ENCODE peak calls at places on chromosomes 16 and 17, in six cellular contexts. H is stimulated activated naive CD8-positive, alpha-beta T cell treated with anti-CD3 and anti-CD28 coated beads, Interleukin-15, Interleukin-2, amounts not matched to agents 100 U/mL and 50 U/mL, for 24 hours; T is NCI-H774; Y is GM10248; P is astrocyte of the spinal cord; D is NCI-H69. K is an unnamed sample.

GRCh38 chr16:85448557-85449194 is 164.4 kb upstream of the GSE1 start:
- DNase-seq in D (peak; percentile 96), T (peak; percentile 78), P (no peak), H (peak; percentile 27), Y (no peak), K (peak; percentile 97)

GRCh38 chr16:47574091-47575054 is 113.2 kb downstream of the PHKB start:
- DNase-seq in Y (peak; percentile 18), T (no peak), D (peak; percentile 33), H (peak; percentile 15), P (peak; percentile 74), K (no peak)

GRCh38 chr17:79612468-79613194 is 1.8 kb upstream of the RBFOX3 start:
- DNase-seq in T (peak; percentile 51), D (peak; percentile 43), H (peak; percentile 78), Y (peak; percentile 74), P (no peak), K (no peak)

GRCh38 chr17:64788286-64789060 is 126.4 kb upstream of the SMURF2 start:
- DNase-seq in T (no peak), P (no peak), D (no peak), Y (no peak), H (no peak), K (no peak)

GRCh38 chr17:8153550-8153956 is 1.3 kb upstream of the PER1 start:
- DNase-seq in D (peak; percentile 24), Y (no peak), T (no peak), H (peak; percentile 77), P (peak; percentile 97), K (no peak)

GRCh38 chr16:20094157-20094556 is 20.5 kb upstream of the GPR139 start:
- DNase-seq in D (no peak), T (no peak), P (no peak), H (no peak), Y (no peak), K (no peak)

GRCh38 chr17:53148058-53148457 is 674.7 kb upstream of the KIF2B start:
- DNase-seq in P (no peak), Y (no peak), T (no peak), H (no peak), D (no peak), K (no peak)

GRCh38 chr16:30887927-30888326 is 6.0 kb downstream of the BCL7C start:
- DNase-seq in P (no peak), D (no peak), Y (no peak), T (no peak), H (no peak), K (no peak)

GRCh38 chr16:64478258-64478906 is 643.5 kb downstream of the CDH11 start:
- DNase-seq in T (no peak), H (no peak), Y (no peak), D (no peak), P (peak; percentile 91), K (no peak)

GRCh38 chr16:89119661-89120141 is 26.0 kb downstream of the ACSF3 start:
- DNase-seq in P (no peak), T (no peak), Y (no peak), H (no peak), D (no peak), K (no peak)

GRCh38 chr16:30628628-30629342 is 18.6 kb upstream of the ZNF689 start:
- DNase-seq in Y (peak; percentile 73), P (peak; percentile 60), H (peak; percentile 95), T (peak; percentile 68), D (peak; percentile 85), K (no peak)

GRCh38 chr17:79036609-79037008 is 12.6 kb downstream of the C1QTNF1 start:
- DNase-seq in Y (no peak), P (peak; percentile 74), H (no peak), T (no peak), D (no peak), K (no peak)

GRCh38 chr17:61770752-61771533 is 92.4 kb downstream of the BRIP1 start:
- DNase-seq in H (no peak), P (peak; percentile 12), D (no peak), Y (no peak), T (no peak), K (no peak)

GRCh38 chr16:84578538-84579126 is 39.2 kb downstream of the COTL1 start:
- DNase-seq in P (no peak), H (no peak), D (no peak), Y (no peak), T (no peak), K (no peak)

GRCh38 chr17:59167571-59168001 is 12.0 kb downstream of the PRR11 start:
- DNase-seq in H (no peak), Y (no peak), D (no peak), T (no peak), P (peak; percentile 27), K (no peak)

GRCh38 chr16:77881355-77882003 is 93.1 kb downstream of the VAT1L start:
- DNase-seq in D (peak; percentile 3), H (no peak), P (no peak), T (no peak), Y (no peak), K (no peak)

GRCh38 chr17:47935961-47936360 is 5.4 kb upstream of the PNPO start:
- DNase-seq in Y (no peak), T (no peak), H (no peak), D (no peak), P (peak; percentile 32), K (no peak)

GRCh38 chr17:44442806-44443205 is 53.4 kb upstream of the ITGA2B start:
- DNase-seq in H (no peak), P (no peak), D (no peak), T (no peak), Y (no peak), K (no peak)

GRCh38 chr16:5036228-5037156 is 2.8 kb upstream of the NAGPA start:
- DNase-seq in Y (no peak), P (no peak), D (peak; percentile 41), T (no peak), H (no peak), K (no peak)

GRCh38 chr16:67843343-67843765 is 1.2 kb downstream of the THAP11 start:
- DNase-seq in Y (no peak), T (no peak), H (no peak), D (peak; percentile 62), P (no peak), K (no peak)

GRCh38 chr17:59423903-59424302 is 92.4 kb downstream of the YPEL2 start:
- DNase-seq in Y (no peak), H (no peak), T (no peak), D (no peak), P (no peak), K (no peak)

GRCh38 chr16:67415872-67416793 is at the start of gene ZDHHC1:
- DNase-seq in H (peak; percentile 78), T (peak; percentile 30), D (peak; percentile 76), Y (peak; percentile 87), P (peak; percentile 65), K (no peak)

GRCh38 chr17:74214642-74215331 is 1.4 kb downstream of the TTYH2 start:
- DNase-seq in T (no peak), P (no peak), H (no peak), Y (no peak), D (no peak), K (no peak)

GRCh38 chr16:71807905-71808592 is 585 bp downstream of the AP1G1 start:
- DNase-seq in T (no peak), Y (peak; percentile 59), P (peak; percentile 10), H (peak; percentile 63), D (peak; percentile 19), K (no peak)

GRCh38 chr16:88681709-88682451 is 4.4 kb downstream of the SNAI3 start:
- DNase-seq in P (no peak), T (no peak), D (no peak), H (peak; percentile 76), Y (peak; percentile 91), K (no peak)

GRCh38 chr17:9178319-9178718 is 157.0 kb downstream of the NTN1 start:
- DNase-seq in D (no peak), Y (no peak), H (no peak), P (no peak), T (no peak), K (no peak)

GRCh38 chr16:34078697-34079096 is 619.3 kb downstream of the TP53TG3F start:
- DNase-seq in T (no peak), Y (no peak), H (no peak), P (peak; percentile 10), D (no peak), K (no peak)

GRCh38 chr17:48059125-48059668 is 11.0 kb downstream of the NFE2L1 start:
- DNase-seq in H (no peak), Y (no peak), D (no peak), P (no peak), T (no peak), K (no peak)

GRCh38 chr17:52710363-52710901 is 551.9 kb upstream of the CA10 start:
- DNase-seq in P (no peak), D (no peak), Y (no peak), H (no peak), T (no peak), K (no peak)

GRCh38 chr16:85507342-85507741 is 105.8 kb upstream of the GSE1 start:
- DNase-seq in D (no peak), Y (no peak), P (no peak), T (no peak), H (no peak), K (no peak)

GRCh38 chr16:4689864-4690704 is 3.3 kb upstream of the NUDT16L1 start:
- DNase-seq in H (no peak), D (no peak), Y (no peak), T (no peak), P (no peak), K (no peak)